ENCODE peak calls at places on chromosomes 13 and 19, in nine cellular contexts. One of them, this sample, is unnamed.

GRCh38 chr13:76854894-76855293 is 31.3 kb downstream of the KCTD12 start:
- DNase-seq in CD8-positive, alpha-beta memory T cell: no peak
- DNase-seq in cardiac muscle cell: no peak
- DNase-seq in stimulated activated naive B cell treated with anti-CD40 and anti-IgM and Interleukin-4, amounts not matched to agents 10 μg/mL and 1 μg/mL and 100 μg/mL, for 72 hours: no peak
- DNase-seq in activated T-helper 1 cell treated with anti-CD3 and anti-CD28 coated beads, Interleukin-12 subunit alpha, Interleukin-12 subunit beta, Interleukin-2, Interleukin-4 antibody, amounts not matched to agents 30 ng/mL and 10 ng/mL and 1 ng/mL, durations not matched to agents 14 hours and 24 hours and 36 hours: no peak
- DNase-seq in HAP-1: no peak
- DNase-seq in T-cell: no peak
- DNase-seq in CMK: no peak
- DNase-seq in T follicular helper cell: no peak
- DNase-seq in this sample: no peak

GRCh38 chr19:6536138-6536671 is 5.4 kb downstream of the TNFSF9 start:
- DNase-seq in CD8-positive, alpha-beta memory T cell: peak
- DNase-seq in cardiac muscle cell: peak
- DNase-seq in stimulated activated naive B cell treated with anti-CD40 and anti-IgM and Interleukin-4, amounts not matched to agents 10 μg/mL and 1 μg/mL and 100 μg/mL, for 72 hours: peak
- DNase-seq in activated T-helper 1 cell treated with anti-CD3 and anti-CD28 coated beads, Interleukin-12 subunit alpha, Interleukin-12 subunit beta, Interleukin-2, Interleukin-4 antibody, amounts not matched to agents 30 ng/mL and 10 ng/mL and 1 ng/mL, durations not matched to agents 14 hours and 24 hours and 36 hours: peak
- DNase-seq in HAP-1: peak
- DNase-seq in T-cell: peak
- DNase-seq in CMK: peak
- DNase-seq in T follicular helper cell: peak
- DNase-seq in this sample: peak

GRCh38 chr19:38769635-38770211 is 3.6 kb downstream of the LGALS7 start:
- DNase-seq in CD8-positive, alpha-beta memory T cell: peak
- DNase-seq in cardiac muscle cell: peak
- DNase-seq in stimulated activated naive B cell treated with anti-CD40 and anti-IgM and Interleukin-4, amounts not matched to agents 10 μg/mL and 1 μg/mL and 100 μg/mL, for 72 hours: peak
- DNase-seq in activated T-helper 1 cell treated with anti-CD3 and anti-CD28 coated beads, Interleukin-12 subunit alpha, Interleukin-12 subunit beta, Interleukin-2, Interleukin-4 antibody, amounts not matched to agents 30 ng/mL and 10 ng/mL and 1 ng/mL, durations not matched to agents 14 hours and 24 hours and 36 hours: peak
- DNase-seq in HAP-1: peak
- DNase-seq in T-cell: peak
- DNase-seq in CMK: peak
- DNase-seq in T follicular helper cell: peak
- DNase-seq in this sample: peak

GRCh38 chr19:15101479-15102082 is 5.6 kb upstream of the SYDE1 start:
- DNase-seq in CD8-positive, alpha-beta memory T cell: peak
- DNase-seq in cardiac muscle cell: peak
- DNase-seq in stimulated activated naive B cell treated with anti-CD40 and anti-IgM and Interleukin-4, amounts not matched to agents 10 μg/mL and 1 μg/mL and 100 μg/mL, for 72 hours: no peak
- DNase-seq in activated T-helper 1 cell treated with anti-CD3 and anti-CD28 coated beads, Interleukin-12 subunit alpha, Interleukin-12 subunit beta, Interleukin-2, Interleukin-4 antibody, amounts not matched to agents 30 ng/mL and 10 ng/mL and 1 ng/mL, durations not matched to agents 14 hours and 24 hours and 36 hours: peak
- DNase-seq in HAP-1: peak
- DNase-seq in T-cell: peak
- DNase-seq in CMK: peak
- DNase-seq in T follicular helper cell: peak
- DNase-seq in this sample: no peak

GRCh38 chr13:94112227-94112626 is 367.3 kb downstream of the DCT start:
- DNase-seq in CD8-positive, alpha-beta memory T cell: no peak
- DNase-seq in cardiac muscle cell: no peak
- DNase-seq in stimulated activated naive B cell treated with anti-CD40 and anti-IgM and Interleukin-4, amounts not matched to agents 10 μg/mL and 1 μg/mL and 100 μg/mL, for 72 hours: no peak
- DNase-seq in activated T-helper 1 cell treated with anti-CD3 and anti-CD28 coated beads, Interleukin-12 subunit alpha, Interleukin-12 subunit beta, Interleukin-2, Interleukin-4 antibody, amounts not matched to agents 30 ng/mL and 10 ng/mL and 1 ng/mL, durations not matched to agents 14 hours and 24 hours and 36 hours: no peak
- DNase-seq in HAP-1: no peak
- DNase-seq in T-cell: no peak
- DNase-seq in CMK: no peak
- DNase-seq in T follicular helper cell: no peak
- DNase-seq in this sample: peak

GRCh38 chr19:48897181-48897580 is 1.4 kb downstream of the TULP2 start:
- DNase-seq in CD8-positive, alpha-beta memory T cell: no peak
- DNase-seq in cardiac muscle cell: no peak
- DNase-seq in stimulated activated naive B cell treated with anti-CD40 and anti-IgM and Interleukin-4, amounts not matched to agents 10 μg/mL and 1 μg/mL and 100 μg/mL, for 72 hours: no peak
- DNase-seq in activated T-helper 1 cell treated with anti-CD3 and anti-CD28 coated beads, Interleukin-12 subunit alpha, Interleukin-12 subunit beta, Interleukin-2, Interleukin-4 antibody, amounts not matched to agents 30 ng/mL and 10 ng/mL and 1 ng/mL, durations not matched to agents 14 hours and 24 hours and 36 hours: no peak
- DNase-seq in HAP-1: no peak
- DNase-seq in T-cell: no peak
- DNase-seq in CMK: no peak
- DNase-seq in T follicular helper cell: no peak
- DNase-seq in this sample: no peak

GRCh38 chr19:50542825-50543428 is 25.3 kb downstream of the LRRC4B start:
- DNase-seq in CD8-positive, alpha-beta memory T cell: no peak
- DNase-seq in cardiac muscle cell: no peak
- DNase-seq in stimulated activated naive B cell treated with anti-CD40 and anti-IgM and Interleukin-4, amounts not matched to agents 10 μg/mL and 1 μg/mL and 100 μg/mL, for 72 hours: no peak
- DNase-seq in activated T-helper 1 cell treated with anti-CD3 and anti-CD28 coated beads, Interleukin-12 subunit alpha, Interleukin-12 subunit beta, Interleukin-2, Interleukin-4 antibody, amounts not matched to agents 30 ng/mL and 10 ng/mL and 1 ng/mL, durations not matched to agents 14 hours and 24 hours and 36 hours: no peak
- DNase-seq in HAP-1: no peak
- DNase-seq in T-cell: no peak
- DNase-seq in CMK: no peak
- DNase-seq in T follicular helper cell: no peak
- DNase-seq in this sample: no peak

GRCh38 chr13:29591310-29591709 is 4.2 kb downstream of the SLC7A1 start:
- DNase-seq in CD8-positive, alpha-beta memory T cell: no peak
- DNase-seq in cardiac muscle cell: no peak
- DNase-seq in stimulated activated naive B cell treated with anti-CD40 and anti-IgM and Interleukin-4, amounts not matched to agents 10 μg/mL and 1 μg/mL and 100 μg/mL, for 72 hours: no peak
- DNase-seq in activated T-helper 1 cell treated with anti-CD3 and anti-CD28 coated beads, Interleukin-12 subunit alpha, Interleukin-12 subunit beta, Interleukin-2, Interleukin-4 antibody, amounts not matched to agents 30 ng/mL and 10 ng/mL and 1 ng/mL, durations not matched to agents 14 hours and 24 hours and 36 hours: no peak
- DNase-seq in HAP-1: no peak
- DNase-seq in T-cell: no peak
- DNase-seq in CMK: no peak
- DNase-seq in T follicular helper cell: no peak
- DNase-seq in this sample: no peak

GRCh38 chr13:44223785-44224432 is 149.7 kb upstream of the SERP2 start:
- DNase-seq in CD8-positive, alpha-beta memory T cell: no peak
- DNase-seq in cardiac muscle cell: no peak
- DNase-seq in stimulated activated naive B cell treated with anti-CD40 and anti-IgM and Interleukin-4, amounts not matched to agents 10 μg/mL and 1 μg/mL and 100 μg/mL, for 72 hours: no peak
- DNase-seq in activated T-helper 1 cell treated with anti-CD3 and anti-CD28 coated beads, Interleukin-12 subunit alpha, Interleukin-12 subunit beta, Interleukin-2, Interleukin-4 antibody, amounts not matched to agents 30 ng/mL and 10 ng/mL and 1 ng/mL, durations not matched to agents 14 hours and 24 hours and 36 hours: no peak
- DNase-seq in HAP-1: no peak
- DNase-seq in T-cell: no peak
- DNase-seq in CMK: no peak
- DNase-seq in T follicular helper cell: no peak
- DNase-seq in this sample: no peak

GRCh38 chr19:5592531-5592930 is 24.8 kb upstream of the TINCR start:
- DNase-seq in CD8-positive, alpha-beta memory T cell: no peak
- DNase-seq in cardiac muscle cell: no peak
- DNase-seq in stimulated activated naive B cell treated with anti-CD40 and anti-IgM and Interleukin-4, amounts not matched to agents 10 μg/mL and 1 μg/mL and 100 μg/mL, for 72 hours: no peak
- DNase-seq in activated T-helper 1 cell treated with anti-CD3 and anti-CD28 coated beads, Interleukin-12 subunit alpha, Interleukin-12 subunit beta, Interleukin-2, Interleukin-4 antibody, amounts not matched to agents 30 ng/mL and 10 ng/mL and 1 ng/mL, durations not matched to agents 14 hours and 24 hours and 36 hours: no peak
- DNase-seq in HAP-1: no peak
- DNase-seq in T-cell: no peak
- DNase-seq in CMK: no peak
- DNase-seq in T follicular helper cell: no peak
- DNase-seq in this sample: peak

GRCh38 chr19:3098515-3099346 is 4.6 kb downstream of the GNA11 start:
- DNase-seq in CD8-positive, alpha-beta memory T cell: peak
- DNase-seq in cardiac muscle cell: no peak
- DNase-seq in stimulated activated naive B cell treated with anti-CD40 and anti-IgM and Interleukin-4, amounts not matched to agents 10 μg/mL and 1 μg/mL and 100 μg/mL, for 72 hours: no peak
- DNase-seq in activated T-helper 1 cell treated with anti-CD3 and anti-CD28 coated beads, Interleukin-12 subunit alpha, Interleukin-12 subunit beta, Interleukin-2, Interleukin-4 antibody, amounts not matched to agents 30 ng/mL and 10 ng/mL and 1 ng/mL, durations not matched to agents 14 hours and 24 hours and 36 hours: peak
- DNase-seq in HAP-1: no peak
- DNase-seq in T-cell: no peak
- DNase-seq in CMK: no peak
- DNase-seq in T follicular helper cell: no peak
- DNase-seq in this sample: peak

GRCh38 chr13:102055116-102055515 is 346.7 kb downstream of the FGF14 start:
- DNase-seq in CD8-positive, alpha-beta memory T cell: no peak
- DNase-seq in cardiac muscle cell: no peak
- DNase-seq in stimulated activated naive B cell treated with anti-CD40 and anti-IgM and Interleukin-4, amounts not matched to agents 10 μg/mL and 1 μg/mL and 100 μg/mL, for 72 hours: no peak
- DNase-seq in activated T-helper 1 cell treated with anti-CD3 and anti-CD28 coated beads, Interleukin-12 subunit alpha, Interleukin-12 subunit beta, Interleukin-2, Interleukin-4 antibody, amounts not matched to agents 30 ng/mL and 10 ng/mL and 1 ng/mL, durations not matched to agents 14 hours and 24 hours and 36 hours: no peak
- DNase-seq in HAP-1: no peak
- DNase-seq in T-cell: no peak
- DNase-seq in CMK: no peak
- DNase-seq in T follicular helper cell: no peak
- DNase-seq in this sample: no peak

GRCh38 chr19:5711713-5712161 is 8.2 kb downstream of the LONP1 start:
- DNase-seq in CD8-positive, alpha-beta memory T cell: no peak
- DNase-seq in cardiac muscle cell: no peak
- DNase-seq in stimulated activated naive B cell treated with anti-CD40 and anti-IgM and Interleukin-4, amounts not matched to agents 10 μg/mL and 1 μg/mL and 100 μg/mL, for 72 hours: no peak
- DNase-seq in activated T-helper 1 cell treated with anti-CD3 and anti-CD28 coated beads, Interleukin-12 subunit alpha, Interleukin-12 subunit beta, Interleukin-2, Interleukin-4 antibody, amounts not matched to agents 30 ng/mL and 10 ng/mL and 1 ng/mL, durations not matched to agents 14 hours and 24 hours and 36 hours: no peak
- DNase-seq in HAP-1: no peak
- DNase-seq in T-cell: no peak
- DNase-seq in CMK: no peak
- DNase-seq in T follicular helper cell: no peak
- DNase-seq in this sample: no peak

GRCh38 chr13:102470283-102470920 is 68.6 kb upstream of the FGF14 start:
- DNase-seq in CD8-positive, alpha-beta memory T cell: no peak
- DNase-seq in cardiac muscle cell: no peak
- DNase-seq in stimulated activated naive B cell treated with anti-CD40 and anti-IgM and Interleukin-4, amounts not matched to agents 10 μg/mL and 1 μg/mL and 100 μg/mL, for 72 hours: no peak
- DNase-seq in activated T-helper 1 cell treated with anti-CD3 and anti-CD28 coated beads, Interleukin-12 subunit alpha, Interleukin-12 subunit beta, Interleukin-2, Interleukin-4 antibody, amounts not matched to agents 30 ng/mL and 10 ng/mL and 1 ng/mL, durations not matched to agents 14 hours and 24 hours and 36 hours: no peak
- DNase-seq in HAP-1: no peak
- DNase-seq in T-cell: no peak
- DNase-seq in CMK: no peak
- DNase-seq in T follicular helper cell: no peak
- DNase-seq in this sample: no peak

GRCh38 chr19:40242480-40242879 is 16.0 kb upstream of the CCNP start:
- DNase-seq in CD8-positive, alpha-beta memory T cell: no peak
- DNase-seq in cardiac muscle cell: no peak
- DNase-seq in stimulated activated naive B cell treated with anti-CD40 and anti-IgM and Interleukin-4, amounts not matched to agents 10 μg/mL and 1 μg/mL and 100 μg/mL, for 72 hours: no peak
- DNase-seq in activated T-helper 1 cell treated with anti-CD3 and anti-CD28 coated beads, Interleukin-12 subunit alpha, Interleukin-12 subunit beta, Interleukin-2, Interleukin-4 antibody, amounts not matched to agents 30 ng/mL and 10 ng/mL and 1 ng/mL, durations not matched to agents 14 hours and 24 hours and 36 hours: no peak
- DNase-seq in HAP-1: no peak
- DNase-seq in T-cell: no peak
- DNase-seq in CMK: no peak
- DNase-seq in T follicular helper cell: no peak
- DNase-seq in this sample: no peak

GRCh38 chr19:7830272-7830771 is 304 bp downstream of the EVI5L start:
- DNase-seq in CD8-positive, alpha-beta memory T cell: no peak
- DNase-seq in cardiac muscle cell: no peak
- DNase-seq in stimulated activated naive B cell treated with anti-CD40 and anti-IgM and Interleukin-4, amounts not matched to agents 10 μg/mL and 1 μg/mL and 100 μg/mL, for 72 hours: no peak
- DNase-seq in activated T-helper 1 cell treated with anti-CD3 and anti-CD28 coated beads, Interleukin-12 subunit alpha, Interleukin-12 subunit beta, Interleukin-2, Interleukin-4 antibody, amounts not matched to agents 30 ng/mL and 10 ng/mL and 1 ng/mL, durations not matched to agents 14 hours and 24 hours and 36 hours: no peak
- DNase-seq in HAP-1: peak
- DNase-seq in T-cell: no peak
- DNase-seq in CMK: no peak
- DNase-seq in T follicular helper cell: no peak
- DNase-seq in this sample: no peak

GRCh38 chr13:94662274-94662945 is 49.9 kb downstream of the SOX21 start:
- DNase-seq in CD8-positive, alpha-beta memory T cell: no peak
- DNase-seq in cardiac muscle cell: no peak
- DNase-seq in stimulated activated naive B cell treated with anti-CD40 and anti-IgM and Interleukin-4, amounts not matched to agents 10 μg/mL and 1 μg/mL and 100 μg/mL, for 72 hours: no peak
- DNase-seq in activated T-helper 1 cell treated with anti-CD3 and anti-CD28 coated beads, Interleukin-12 subunit alpha, Interleukin-12 subunit beta, Interleukin-2, Interleukin-4 antibody, amounts not matched to agents 30 ng/mL and 10 ng/mL and 1 ng/mL, durations not matched to agents 14 hours and 24 hours and 36 hours: no peak
- DNase-seq in HAP-1: peak
- DNase-seq in T-cell: no peak
- DNase-seq in CMK: peak
- DNase-seq in T follicular helper cell: no peak
- DNase-seq in this sample: no peak

GRCh38 chr19:8592231-8593009 is 15.2 kb upstream of the MYO1F start:
- DNase-seq in CD8-positive, alpha-beta memory T cell: peak
- DNase-seq in cardiac muscle cell: peak
- DNase-seq in stimulated activated naive B cell treated with anti-CD40 and anti-IgM and Interleukin-4, amounts not matched to agents 10 μg/mL and 1 μg/mL and 100 μg/mL, for 72 hours: peak
- DNase-seq in activated T-helper 1 cell treated with anti-CD3 and anti-CD28 coated beads, Interleukin-12 subunit alpha, Interleukin-12 subunit beta, Interleukin-2, Interleukin-4 antibody, amounts not matched to agents 30 ng/mL and 10 ng/mL and 1 ng/mL, durations not matched to agents 14 hours and 24 hours and 36 hours: peak
- DNase-seq in HAP-1: peak
- DNase-seq in T-cell: peak
- DNase-seq in CMK: no peak
- DNase-seq in T follicular helper cell: peak
- DNase-seq in this sample: peak